ENCODE peak calls at places on chromosomes 1 and 21, in five cellular contexts. One of them, this sample, is unnamed.

GRCh38 chr1:197680311-197680710 is 95.0 kb downstream of the DENND1B start:
- DNase-seq in GM12891: no peak
- DNase-seq in GM12892: no peak
- DNase-seq in stomach: no peak
- DNase-seq in prostate gland: no peak
- DNase-seq in this sample: no peak

GRCh38 chr1:150076066-150076465 is 8.5 kb downstream of the VPS45 start:
- DNase-seq in GM12891: no peak
- DNase-seq in GM12892: no peak
- DNase-seq in stomach: no peak
- DNase-seq in prostate gland: no peak
- DNase-seq in this sample: no peak

GRCh38 chr1:94898486-94899385 is 28.2 kb downstream of the CNN3 start:
- DNase-seq in GM12891: no peak
- DNase-seq in GM12892: no peak
- DNase-seq in stomach: no peak
- DNase-seq in prostate gland: no peak
- DNase-seq in this sample: no peak

GRCh38 chr1:86753700-86754099 is 49.3 kb downstream of the SH3GLB1 start:
- DNase-seq in GM12891: no peak
- DNase-seq in GM12892: no peak
- DNase-seq in stomach: no peak
- DNase-seq in prostate gland: no peak
- DNase-seq in this sample: peak; percentile 21

GRCh38 chr21:41480086-41480690 is 27.8 kb downstream of the TMPRSS2 start:
- DNase-seq in GM12891: no peak
- DNase-seq in GM12892: no peak
- DNase-seq in stomach: peak; percentile 86
- DNase-seq in prostate gland: no peak
- DNase-seq in this sample: no peak

GRCh38 chr1:209590405-209590804 is 6.9 kb downstream of the CAMK1G start:
- DNase-seq in GM12891: no peak
- DNase-seq in GM12892: no peak
- DNase-seq in stomach: no peak
- DNase-seq in prostate gland: no peak
- DNase-seq in this sample: no peak

GRCh38 chr1:50329332-50329932 is 93.8 kb downstream of the DMRTA2 start:
- DNase-seq in GM12891: no peak
- DNase-seq in GM12892: no peak
- DNase-seq in stomach: no peak
- DNase-seq in prostate gland: no peak
- DNase-seq in this sample: no peak

GRCh38 chr1:54362881-54363340 is 43.3 kb downstream of the SSBP3 start:
- DNase-seq in GM12891: no peak
- DNase-seq in GM12892: no peak
- DNase-seq in stomach: no peak
- DNase-seq in prostate gland: no peak
- DNase-seq in this sample: no peak

GRCh38 chr1:238458924-238459323 is 568.2 kb upstream of the ZP4 start:
- DNase-seq in GM12891: no peak
- DNase-seq in GM12892: no peak
- DNase-seq in stomach: no peak
- DNase-seq in prostate gland: no peak
- DNase-seq in this sample: no peak
- TF ChIP-seq POLR2AphosphoS5 in GM12891: no peak
- TF ChIP-seq POLR2AphosphoS5 in GM12892: no peak
- TF ChIP-seq POLR2AphosphoS5 in stomach: no peak
- TF ChIP-seq POLR2AphosphoS5 in prostate gland: no peak
- TF ChIP-seq POLR2AphosphoS5 in this sample: no peak

DNA sequence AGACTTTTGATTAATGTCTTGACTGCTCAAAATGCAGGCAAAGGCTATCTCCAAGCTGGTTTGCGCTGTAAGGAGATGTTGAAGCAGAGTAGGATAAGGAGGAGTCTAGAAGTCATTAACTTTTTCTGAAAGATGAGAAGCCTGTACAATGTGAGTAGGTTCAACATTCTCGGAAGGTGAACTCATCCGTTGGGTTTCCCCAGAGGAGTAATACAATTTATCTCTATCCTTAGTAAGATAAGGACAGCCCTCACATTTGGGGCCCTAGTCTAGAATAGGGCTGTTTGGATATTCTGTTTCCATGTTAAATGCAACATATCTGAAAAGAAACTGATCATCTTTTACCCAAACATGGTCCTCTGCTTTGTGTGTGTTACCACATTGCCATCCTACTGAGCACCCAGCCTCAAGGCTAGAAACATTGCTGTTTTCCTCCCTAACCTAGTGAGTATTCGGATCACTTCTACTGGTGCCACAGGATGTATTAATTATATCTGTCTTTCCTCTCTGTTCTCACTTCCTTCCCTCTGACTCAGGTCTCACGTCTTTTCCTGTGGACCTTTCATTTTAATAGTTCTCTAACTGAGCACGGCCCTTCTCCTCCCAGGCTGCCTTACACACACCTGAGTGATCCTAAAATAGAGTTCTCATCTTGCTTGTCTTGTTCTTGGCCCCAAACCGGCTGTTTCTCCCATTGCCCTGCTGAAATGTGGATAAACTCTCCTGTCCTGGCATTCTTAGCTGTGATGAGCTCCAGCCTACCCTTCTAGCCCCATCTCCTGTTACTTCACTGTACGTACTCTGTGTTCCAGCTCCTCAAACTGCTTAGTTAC is 91.6 kb downstream of the CDC14A start:
- DNase-seq in GM12891: no peak
- DNase-seq in GM12892: no peak
- DNase-seq in stomach: no peak
- DNase-seq in prostate gland: no peak
- DNase-seq in this sample: no peak
- TF ChIP-seq POLR2AphosphoS5 in GM12891: no peak
- TF ChIP-seq POLR2AphosphoS5 in GM12892: peak; percentile 20
- TF ChIP-seq POLR2AphosphoS5 in stomach: no peak
- TF ChIP-seq POLR2AphosphoS5 in prostate gland: peak; percentile 19
- TF ChIP-seq POLR2AphosphoS5 in this sample: no peak

GRCh38 chr21:22536511-22536910 is 1538.3 kb downstream of the NCAM2 start:
- DNase-seq in GM12891: no peak
- DNase-seq in GM12892: no peak
- DNase-seq in stomach: no peak
- DNase-seq in prostate gland: no peak
- DNase-seq in this sample: no peak
- TF ChIP-seq POLR2AphosphoS5 in GM12891: no peak
- TF ChIP-seq POLR2AphosphoS5 in GM12892: no peak
- TF ChIP-seq POLR2AphosphoS5 in stomach: no peak
- TF ChIP-seq POLR2AphosphoS5 in prostate gland: no peak
- TF ChIP-seq POLR2AphosphoS5 in this sample: no peak

DNA sequence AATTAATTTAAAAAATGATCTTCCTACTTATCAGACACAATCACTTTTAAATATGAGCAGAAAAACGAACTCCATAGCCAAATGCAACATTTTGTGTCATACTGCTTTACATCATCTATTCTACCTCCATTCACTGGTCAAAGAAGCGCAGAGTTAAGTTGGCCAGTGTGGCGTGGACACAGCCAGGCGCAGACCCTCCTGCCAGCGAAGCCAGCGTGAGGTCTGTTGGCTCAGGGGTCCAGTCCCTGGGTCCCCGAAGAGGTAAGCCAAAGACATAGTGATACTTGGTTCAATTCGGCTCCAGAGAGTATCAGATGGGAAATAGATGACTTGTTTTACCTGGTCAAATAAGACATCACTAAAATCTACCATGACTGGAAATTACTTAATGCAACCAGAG is 59.2 kb downstream of the B3GALT5 start:
- DNase-seq in GM12891: no peak
- DNase-seq in GM12892: no peak
- DNase-seq in stomach: no peak
- DNase-seq in prostate gland: no peak
- DNase-seq in this sample: no peak
- TF ChIP-seq POLR2AphosphoS5 in GM12891: no peak
- TF ChIP-seq POLR2AphosphoS5 in GM12892: no peak
- TF ChIP-seq POLR2AphosphoS5 in stomach: no peak
- TF ChIP-seq POLR2AphosphoS5 in prostate gland: no peak
- TF ChIP-seq POLR2AphosphoS5 in this sample: no peak